ENCODE peak calls at places on chromosomes 2 and 18, in four cellular contexts. One of them, this sample, is unnamed.

GRCh38 chr18:27712066-27712465 is 464.9 kb downstream of the CDH2 start:
- DNase-seq in HCT116: no peak
- DNase-seq in GM23248: no peak
- DNase-seq in mucosa of descending colon: no peak
- DNase-seq in this sample: no peak

GRCh38 chr2:25528173-25528572 is 145.2 kb downstream of the DTNB start:
- DNase-seq in HCT116: no peak
- DNase-seq in GM23248: peak; percentile 77
- DNase-seq in mucosa of descending colon: no peak
- DNase-seq in this sample: no peak

GRCh38 chr2:49687873-49688272 is 533.6 kb upstream of the FSHR start:
- DNase-seq in HCT116: no peak
- DNase-seq in GM23248: peak; percentile 19
- DNase-seq in mucosa of descending colon: no peak
- DNase-seq in this sample: no peak

GRCh38 chr18:22228930-22229329 is 59.5 kb downstream of the GATA6 start:
- DNase-seq in HCT116: no peak
- DNase-seq in GM23248: peak; percentile 86
- DNase-seq in mucosa of descending colon: no peak
- DNase-seq in this sample: no peak

GRCh38 chr2:170974304-170974993 is 45.4 kb downstream of the GORASP2 start:
- DNase-seq in HCT116: no peak
- DNase-seq in GM23248: peak; percentile 52
- DNase-seq in mucosa of descending colon: peak; percentile 19
- DNase-seq in this sample: no peak

GRCh38 chr2:98669675-98670074 is 61.3 kb downstream of the MGAT4A start:
- DNase-seq in HCT116: no peak
- DNase-seq in GM23248: no peak
- DNase-seq in mucosa of descending colon: no peak
- DNase-seq in this sample: no peak

GRCh38 chr2:221484761-221485499 is 87.2 kb downstream of the EPHA4 start:
- DNase-seq in HCT116: no peak
- DNase-seq in GM23248: peak; percentile 59
- DNase-seq in mucosa of descending colon: no peak
- DNase-seq in this sample: no peak

GRCh38 chr18:44671914-44672313 is 8.8 kb upstream of the SETBP1 start:
- DNase-seq in HCT116: no peak
- DNase-seq in GM23248: no peak
- DNase-seq in mucosa of descending colon: no peak
- DNase-seq in this sample: no peak

GRCh38 chr2:223929575-223930001 is 15.5 kb downstream of the WDFY1 start:
- DNase-seq in HCT116: no peak
- DNase-seq in GM23248: no peak
- DNase-seq in mucosa of descending colon: no peak
- DNase-seq in this sample: peak; percentile 55

GRCh38 chr18:8020133-8020846 is 453.2 kb downstream of the PTPRM start:
- DNase-seq in HCT116: no peak
- DNase-seq in GM23248: no peak
- DNase-seq in mucosa of descending colon: peak; percentile 9
- DNase-seq in this sample: no peak

DNA sequence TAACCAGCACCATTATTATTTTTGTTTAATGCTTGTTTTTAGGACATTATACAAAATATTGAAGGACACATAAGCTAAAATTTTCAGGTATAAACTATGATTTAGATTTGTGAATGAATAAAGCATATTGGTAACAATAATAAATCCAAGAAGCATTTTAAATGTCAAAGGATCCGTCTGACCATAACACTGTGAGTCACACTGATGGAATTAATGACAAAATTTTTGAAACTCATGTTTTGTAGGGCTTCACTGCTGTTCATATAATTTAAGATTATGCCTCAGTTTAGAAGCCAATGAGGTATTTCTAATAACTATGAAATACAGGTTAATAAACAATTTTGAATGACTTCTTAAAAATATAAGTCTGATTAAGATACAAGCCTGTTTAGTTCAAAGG is 124.6 kb downstream of the TMEFF2 start:
- DNase-seq in HCT116: no peak
- DNase-seq in GM23248: peak; percentile 47
- DNase-seq in mucosa of descending colon: no peak
- DNase-seq in this sample: no peak
- H3K4me1 ChIP-seq in HCT116: no peaks in the 10 kb centered on the region
- H3K4me1 ChIP-seq in GM23248: no peaks in the 10 kb centered on the region
- H3K4me1 ChIP-seq in mucosa of descending colon: no peaks in the 10 kb centered on the region
- H3K4me1 ChIP-seq in this sample: peaks cover 10% of the 10 kb centered on the region

GRCh38 chr18:62730926-62731325 is 15.6 kb downstream of the PHLPP1 start:
- DNase-seq in HCT116: no peak
- DNase-seq in GM23248: peak; percentile 41
- DNase-seq in mucosa of descending colon: no peak
- DNase-seq in this sample: no peak
- H3K4me1 ChIP-seq in HCT116: no peaks in the 10 kb centered on the region
- H3K4me1 ChIP-seq in GM23248: no peaks in the 10 kb centered on the region
- H3K4me1 ChIP-seq in mucosa of descending colon: no peaks in the 10 kb centered on the region
- H3K4me1 ChIP-seq in this sample: no peaks in the 10 kb centered on the region

GRCh38 chr2:239391286-239392071 is 9.3 kb downstream of the HDAC4 start:
- DNase-seq in HCT116: no peak
- DNase-seq in GM23248: no peak
- DNase-seq in mucosa of descending colon: no peak
- DNase-seq in this sample: no peak

GRCh38 chr2:239392072-239392357 is 8.8 kb downstream of the HDAC4 start:
- DNase-seq in HCT116: no peak
- DNase-seq in GM23248: no peak
- DNase-seq in mucosa of descending colon: no peak
- DNase-seq in this sample: no peak

GRCh38 chr2:239392688-239393400 is 8.0 kb downstream of the HDAC4 start:
- DNase-seq in HCT116: no peak
- DNase-seq in GM23248: no peak
- DNase-seq in mucosa of descending colon: no peak
- DNase-seq in this sample: no peak

GRCh38 chr2:239389414-239390329 is 11.1 kb downstream of the HDAC4 start:
- DNase-seq in HCT116: no peak
- DNase-seq in GM23248: no peak
- DNase-seq in mucosa of descending colon: no peak
- DNase-seq in this sample: no peak

GRCh38 chr2:239390546-239391285 is 10.1 kb downstream of the HDAC4 start:
- DNase-seq in HCT116: no peak
- DNase-seq in GM23248: no peak
- DNase-seq in mucosa of descending colon: no peak
- DNase-seq in this sample: no peak
- H3K4me1 ChIP-seq in HCT116: no peaks in the 10 kb centered on the region
- H3K4me1 ChIP-seq in GM23248: peaks cover 4% of the 10 kb centered on the region
- H3K4me1 ChIP-seq in mucosa of descending colon: no peaks in the 10 kb centered on the region
- H3K4me1 ChIP-seq in this sample: no peaks in the 10 kb centered on the region

GRCh38 chr2:178628590-178628989 is 148.3 kb downstream of the PLEKHA3 start:
- DNase-seq in HCT116: no peak
- DNase-seq in GM23248: no peak
- DNase-seq in mucosa of descending colon: no peak
- DNase-seq in this sample: no peak

GRCh38 chr2:178629463-178629862 is 149.2 kb downstream of the PLEKHA3 start:
- DNase-seq in HCT116: no peak
- DNase-seq in GM23248: no peak
- DNase-seq in mucosa of descending colon: no peak
- DNase-seq in this sample: no peak

GRCh38 chr2:178632729-178633128 is 152.5 kb downstream of the PLEKHA3 start:
- DNase-seq in HCT116: no peak
- DNase-seq in GM23248: no peak
- DNase-seq in mucosa of descending colon: no peak
- DNase-seq in this sample: no peak

DNA sequence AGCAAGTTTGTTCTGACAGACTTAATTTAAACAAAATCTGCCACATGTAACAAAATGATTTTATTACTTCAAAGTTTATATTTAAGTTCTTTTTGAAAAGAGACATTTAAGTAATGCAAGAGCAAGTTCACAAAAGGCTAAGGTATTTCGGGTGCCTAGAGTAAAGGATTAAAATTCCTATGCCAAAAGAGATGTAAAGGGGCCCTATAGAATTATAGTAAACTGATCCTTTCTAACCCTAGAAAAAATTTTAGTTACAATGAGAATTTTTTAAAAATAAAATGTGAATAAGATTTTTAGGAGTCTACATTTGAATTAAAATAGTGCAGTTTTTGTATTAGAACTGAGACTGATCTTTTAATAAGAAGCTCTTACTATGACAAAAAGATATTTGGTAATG is 147.1 kb downstream of the PLEKHA3 start:
- DNase-seq in HCT116: no peak
- DNase-seq in GM23248: no peak
- DNase-seq in mucosa of descending colon: no peak
- DNase-seq in this sample: no peak
- H3K4me1 ChIP-seq in HCT116: no peaks in the 10 kb centered on the region
- H3K4me1 ChIP-seq in GM23248: no peaks in the 10 kb centered on the region
- H3K4me1 ChIP-seq in mucosa of descending colon: no peaks in the 10 kb centered on the region
- H3K4me1 ChIP-seq in this sample: no peaks in the 10 kb centered on the region

DNA sequence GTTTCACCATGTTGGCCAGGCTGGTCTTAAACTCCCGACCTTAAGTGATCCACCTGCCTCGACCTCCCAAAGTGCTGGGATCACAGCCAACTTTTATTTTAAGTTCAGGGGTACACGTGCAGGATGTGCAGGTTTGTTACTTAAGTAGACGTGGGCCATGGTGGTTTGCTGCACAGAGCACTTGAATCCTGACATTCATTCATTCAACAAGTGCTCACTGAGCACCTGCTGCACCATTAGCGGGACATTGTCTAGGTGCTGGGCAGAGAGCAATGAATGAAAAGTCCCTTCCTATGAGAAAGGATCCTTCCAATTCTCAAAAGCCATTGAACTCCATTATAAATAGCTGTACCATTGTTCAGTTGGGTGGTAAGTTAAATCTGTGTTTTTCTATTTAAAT is 31.0 kb downstream of the TGFA start:
- DNase-seq in HCT116: no peak
- DNase-seq in GM23248: no peak
- DNase-seq in mucosa of descending colon: no peak
- DNase-seq in this sample: no peak
- H3K4me1 ChIP-seq in HCT116: peaks cover 53% of the 10 kb centered on the region
- H3K4me1 ChIP-seq in GM23248: peaks cover 19% of the 10 kb centered on the region
- H3K4me1 ChIP-seq in mucosa of descending colon: peaks cover 31% of the 10 kb centered on the region
- H3K4me1 ChIP-seq in this sample: peaks cover 21% of the 10 kb centered on the region

GRCh38 chr18:9137168-9138066 is 836 bp downstream of the ANKRD12 start:
- DNase-seq in HCT116: peak; percentile 22
- DNase-seq in GM23248: peak; percentile 93
- DNase-seq in mucosa of descending colon: peak; percentile 63
- DNase-seq in this sample: peak; percentile 66

GRCh38 chr18:9140984-9141383 is 4.4 kb downstream of the ANKRD12 start:
- DNase-seq in HCT116: no peak
- DNase-seq in GM23248: no peak
- DNase-seq in mucosa of descending colon: no peak
- DNase-seq in this sample: no peak

GRCh38 chr18:9136315-9137141 is at the start of gene ANKRD12:
- DNase-seq in HCT116: peak; percentile 89
- DNase-seq in GM23248: peak; percentile 98
- DNase-seq in mucosa of descending colon: peak; percentile 96
- DNase-seq in this sample: peak; percentile 98

GRCh38 chr18:9140381-9140780 is 3.8 kb downstream of the ANKRD12 start:
- DNase-seq in HCT116: no peak
- DNase-seq in GM23248: peak; percentile 18
- DNase-seq in mucosa of descending colon: no peak
- DNase-seq in this sample: no peak

GRCh38 chr18:9139400-9140039 is 2.9 kb downstream of the ANKRD12 start:
- DNase-seq in HCT116: no peak
- DNase-seq in GM23248: peak; percentile 29
- DNase-seq in mucosa of descending colon: no peak
- DNase-seq in this sample: no peak
- H3K4me1 ChIP-seq in HCT116: peaks cover 17% of the 10 kb centered on the region
- H3K4me1 ChIP-seq in GM23248: peaks cover 37% of the 10 kb centered on the region
- H3K4me1 ChIP-seq in mucosa of descending colon: peaks cover 37% of the 10 kb centered on the region
- H3K4me1 ChIP-seq in this sample: peaks cover 73% of the 10 kb centered on the region

DNA sequence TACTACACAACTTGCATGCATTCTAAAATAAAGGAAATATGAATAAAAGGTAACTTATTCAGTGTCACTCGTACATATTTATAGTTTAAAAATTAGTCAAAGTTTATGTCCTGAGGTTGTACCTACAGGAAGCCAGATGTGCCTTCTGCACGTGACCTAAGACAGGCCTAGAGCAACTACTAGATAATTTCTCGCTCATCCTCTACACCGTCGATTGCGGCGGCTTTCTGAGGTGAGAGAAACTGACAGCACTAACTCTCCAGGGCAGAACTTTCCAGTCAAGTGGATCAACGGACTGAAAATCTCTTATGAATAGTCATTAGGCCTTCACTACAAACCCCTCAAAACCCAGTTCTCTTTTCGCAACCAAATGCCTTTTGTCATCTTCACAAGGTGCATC is 54.2 kb downstream of the ZEB2 start:
- DNase-seq in HCT116: no peak
- DNase-seq in GM23248: no peak
- DNase-seq in mucosa of descending colon: no peak
- DNase-seq in this sample: peak; percentile 32
- H3K4me1 ChIP-seq in HCT116: no peaks in the 10 kb centered on the region
- H3K4me1 ChIP-seq in GM23248: peaks cover 24% of the 10 kb centered on the region
- H3K4me1 ChIP-seq in mucosa of descending colon: no peaks in the 10 kb centered on the region
- H3K4me1 ChIP-seq in this sample: no peaks in the 10 kb centered on the region

GRCh38 chr18:905948-906415 is 1.3 kb downstream of the ADCYAP1 start:
- DNase-seq in HCT116: no peak
- DNase-seq in GM23248: no peak
- DNase-seq in mucosa of descending colon: no peak
- DNase-seq in this sample: no peak

GRCh38 chr18:903703-904102 is 968 bp upstream of the ADCYAP1 start:
- DNase-seq in HCT116: no peak
- DNase-seq in GM23248: peak; percentile 48
- DNase-seq in mucosa of descending colon: peak; percentile 53
- DNase-seq in this sample: peak; percentile 8

GRCh38 chr18:905307-905947 is 756 bp downstream of the ADCYAP1 start:
- DNase-seq in HCT116: no peak
- DNase-seq in GM23248: no peak
- DNase-seq in mucosa of descending colon: no peak
- DNase-seq in this sample: no peak

GRCh38 chr18:902179-902718 is 2.4 kb upstream of the ADCYAP1 start:
- DNase-seq in HCT116: peak; percentile 6
- DNase-seq in GM23248: peak; percentile 31
- DNase-seq in mucosa of descending colon: no peak
- DNase-seq in this sample: no peak

GRCh38 chr18:904135-905090 is at the start of gene ADCYAP1:
- DNase-seq in HCT116: no peak
- DNase-seq in GM23248: peak; percentile 40
- DNase-seq in mucosa of descending colon: no peak
- DNase-seq in this sample: no peak
- H3K4me1 ChIP-seq in HCT116: no peaks in the 10 kb centered on the region
- H3K4me1 ChIP-seq in GM23248: no peaks in the 10 kb centered on the region
- H3K4me1 ChIP-seq in mucosa of descending colon: peaks cover 12% of the 10 kb centered on the region
- H3K4me1 ChIP-seq in this sample: peaks cover 23% of the 10 kb centered on the region

DNA sequence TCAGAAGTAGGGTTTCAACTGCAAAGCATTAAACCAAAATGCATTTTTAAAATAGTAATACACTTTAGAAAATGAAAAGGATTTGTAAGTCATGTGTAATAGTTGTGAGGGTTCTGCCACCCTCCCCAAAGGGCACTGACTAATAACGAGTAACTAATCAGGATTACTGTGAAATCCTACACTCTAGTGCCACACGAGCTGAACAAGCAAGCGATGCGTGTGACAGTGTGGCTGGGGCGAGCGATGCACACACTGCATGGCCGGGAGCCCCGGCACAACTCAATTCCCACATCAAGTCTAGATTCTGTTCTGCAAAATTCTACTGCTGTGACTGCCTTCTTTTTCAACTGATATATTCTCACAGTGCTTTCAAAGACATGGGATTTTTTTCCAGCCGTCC is 156.4 kb downstream of the SEPTIN10 start:
- DNase-seq in HCT116: no peak
- DNase-seq in GM23248: peak; percentile 35
- DNase-seq in mucosa of descending colon: no peak
- DNase-seq in this sample: no peak
- H3K4me1 ChIP-seq in HCT116: peaks cover 4% of the 10 kb centered on the region
- H3K4me1 ChIP-seq in GM23248: no peaks in the 10 kb centered on the region
- H3K4me1 ChIP-seq in mucosa of descending colon: no peaks in the 10 kb centered on the region
- H3K4me1 ChIP-seq in this sample: no peaks in the 10 kb centered on the region

This sample was measured in CD8-positive, alpha-beta T cell.